ENCODE peak calls at places on chromosomes 7 and 10, in six cellular contexts. Y, V, A, E, L and W are unnamed samples.

GRCh38 chr10:12181065-12181775 is 14.5 kb downstream of the NUDT5 start:
- DNase-seq in A (no peak), Y (no peak), L (no peak), V (peak), E (no peak), W (no peak)

GRCh38 chr10:4883079-4883739 is 57.2 kb downstream of the AKR1E2 start:
- DNase-seq in Y (no peak), A (peak), V (no peak), L (no peak), E (peak), W (no peak)

GRCh38 chr7:87173456-87173855 is 21.2 kb downstream of the DMTF1 start:
- DNase-seq in A (no peak), E (no peak), V (no peak), L (no peak), Y (no peak), W (no peak)

GRCh38 chr7:41701542-41701941 is 1.3 kb downstream of the INHBA start:
- DNase-seq in A (no peak), E (no peak), V (no peak), Y (no peak), L (no peak), W (no peak)

GRCh38 chr7:27739301-27739913 is 555 bp upstream of the TAX1BP1 start:
- DNase-seq in Y (no peak), V (no peak), A (no peak), L (no peak), E (peak), W (no peak)

GRCh38 chr7:94335586-94335985 is 59.1 kb upstream of the COL1A2 start:
- DNase-seq in V (no peak), E (no peak), L (no peak), A (no peak), Y (no peak), W (no peak)

GRCh38 chr7:73520673-73521635 is 1.1 kb downstream of the BAZ1B start:
- DNase-seq in A (no peak), L (no peak), Y (no peak), V (no peak), E (no peak), W (no peak)

GRCh38 chr7:27165089-27165654 is at the start of gene HOXA9:
- DNase-seq in V (no peak), E (no peak), A (no peak), Y (peak), L (no peak), W (peak)

GRCh38 chr7:101935521-101936141 is 118.2 kb downstream of the CUX1 start:
- DNase-seq in A (no peak), L (no peak), Y (no peak), V (no peak), E (no peak), W (no peak)

GRCh38 chr10:30630571-30630970 is 1.0 kb upstream of the LYZL2 start:
- DNase-seq in V (no peak), Y (no peak), E (no peak), L (no peak), A (no peak), W (no peak)

GRCh38 chr7:149569025-149569725 is 71.6 kb upstream of the ZNF746 start:
- DNase-seq in L (no peak), A (no peak), Y (no peak), E (no peak), V (no peak), W (no peak)
- TF ChIP-seq ATF3 in L (no peak), A (no peak), Y (no peak), E (no peak), V (no peak), W (no peak)

GRCh38 chr10:104501864-104502579 is 139.1 kb upstream of the SORCS3 start:
- DNase-seq in E (no peak), Y (no peak), L (no peak), V (no peak), A (no peak), W (no peak)
- TF ChIP-seq ATF3 in E (no peak), Y (no peak), L (no peak), V (no peak), A (no peak), W (no peak)

GRCh38 chr10:129694633-129695356 is 227.8 kb downstream of the MGMT start:
- DNase-seq in Y (no peak), E (no peak), V (no peak), A (no peak), L (no peak), W (no peak)
- TF ChIP-seq ATF3 in Y (no peak), E (no peak), V (no peak), A (no peak), L (no peak), W (no peak)

GRCh38 chr10:33666686-33667480 is 332.4 kb upstream of the NRP1 start:
- DNase-seq in Y (no peak), L (no peak), E (no peak), A (no peak), V (no peak), W (no peak)

GRCh38 chr10:33660329-33660728 is 325.9 kb upstream of the NRP1 start:
- DNase-seq in E (no peak), A (no peak), Y (no peak), L (no peak), V (no peak), W (peak)

GRCh38 chr10:33661580-33662269 is 327.3 kb upstream of the NRP1 start:
- DNase-seq in Y (no peak), V (no peak), E (no peak), L (no peak), A (peak), W (no peak)

GRCh38 chr10:33665512-33665911 is 331.0 kb upstream of the NRP1 start:
- DNase-seq in V (no peak), Y (no peak), L (no peak), A (no peak), E (no peak), W (no peak)

DNA sequence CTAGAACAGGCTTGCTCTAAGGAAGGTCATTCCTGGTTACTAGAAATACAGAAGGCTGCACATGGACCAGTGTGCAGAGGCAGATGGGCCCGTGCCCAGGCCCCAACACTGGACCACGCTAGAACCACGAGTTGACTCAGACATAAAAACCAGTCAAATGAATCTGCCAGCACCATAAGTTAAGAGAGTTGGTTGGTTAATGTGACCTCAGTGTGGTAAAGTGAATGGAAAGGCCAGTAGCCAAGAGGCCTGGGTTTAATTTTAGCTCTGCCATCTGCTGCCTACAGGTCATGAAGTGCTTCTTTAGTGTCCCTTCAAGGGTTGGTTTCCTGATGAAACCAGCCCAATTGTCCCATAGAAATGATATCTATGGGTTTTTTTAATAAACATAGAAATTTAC is 329.6 kb upstream of the NRP1 start:
- DNase-seq in Y (no peak), E (no peak), L (no peak), V (no peak), A (no peak), W (no peak)
- TF ChIP-seq ATF3 in Y (no peak), E (no peak), L (no peak), V (no peak), A (no peak), W (no peak)

DNA sequence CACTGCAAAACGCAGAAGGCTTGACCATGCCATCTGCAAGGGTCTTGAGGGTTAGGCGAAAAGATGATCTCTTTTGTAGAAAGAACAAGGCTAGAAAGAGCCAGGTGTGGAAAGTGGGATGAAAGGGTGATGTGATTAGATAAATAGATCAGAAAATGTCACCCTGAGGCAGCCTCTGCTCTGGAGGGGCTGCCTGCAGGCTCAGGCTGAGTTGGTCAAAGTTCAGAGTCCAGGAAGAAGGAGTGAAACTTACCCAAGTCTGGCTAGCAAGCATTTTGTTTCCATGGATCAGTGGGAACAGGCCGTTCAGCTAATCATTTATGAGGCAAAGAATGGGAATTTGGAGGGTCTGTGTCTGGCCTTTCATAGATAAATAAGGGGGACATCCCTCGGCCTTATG is 79.7 kb downstream of the RGS10 start:
- DNase-seq in E (no peak), L (no peak), A (peak), Y (no peak), V (no peak), W (no peak)
- TF ChIP-seq ATF3 in E (no peak), L (no peak), A (no peak), Y (no peak), V (no peak), W (no peak)

GRCh38 chr10:65798133-65798532 is 1127.7 kb upstream of the LRRTM3 start:
- DNase-seq in L (no peak), A (no peak), Y (no peak), E (no peak), V (peak), W (no peak)
- TF ChIP-seq ATF3 in L (no peak), A (no peak), Y (no peak), E (no peak), V (no peak), W (no peak)

GRCh38 chr10:118383063-118383689 is 41.1 kb upstream of the FAM204A start:
- DNase-seq in Y (no peak), L (no peak), V (no peak), A (no peak), E (no peak), W (no peak)
- TF ChIP-seq ATF3 in Y (no peak), L (no peak), V (no peak), A (no peak), E (no peak), W (no peak)

DNA sequence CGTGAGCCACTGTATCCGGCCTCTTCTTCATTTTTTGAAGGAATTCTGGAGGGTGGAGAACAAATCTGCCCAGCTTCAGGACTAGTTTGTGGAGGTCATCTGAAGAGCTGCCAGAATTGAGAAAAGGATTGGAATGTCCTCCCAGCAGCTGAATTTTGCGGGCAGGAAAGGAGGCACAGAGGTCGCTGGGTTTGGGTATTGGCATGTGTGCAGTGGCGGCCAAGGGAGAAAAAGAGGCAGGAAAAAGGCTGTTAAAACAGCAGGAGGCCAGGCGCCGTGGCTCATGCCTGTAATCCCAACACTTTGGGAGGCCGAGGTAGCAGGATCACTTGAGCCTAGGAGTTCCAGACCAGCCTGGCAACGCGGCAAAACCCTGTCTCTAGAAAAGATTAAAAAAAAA is 80.4 kb downstream of the HIP1 start:
- DNase-seq in Y (no peak), A (no peak), E (no peak), V (no peak), L (no peak), W (no peak)
- TF ChIP-seq ATF3 in Y (no peak), A (no peak), E (no peak), V (no peak), L (no peak), W (no peak)

DNA sequence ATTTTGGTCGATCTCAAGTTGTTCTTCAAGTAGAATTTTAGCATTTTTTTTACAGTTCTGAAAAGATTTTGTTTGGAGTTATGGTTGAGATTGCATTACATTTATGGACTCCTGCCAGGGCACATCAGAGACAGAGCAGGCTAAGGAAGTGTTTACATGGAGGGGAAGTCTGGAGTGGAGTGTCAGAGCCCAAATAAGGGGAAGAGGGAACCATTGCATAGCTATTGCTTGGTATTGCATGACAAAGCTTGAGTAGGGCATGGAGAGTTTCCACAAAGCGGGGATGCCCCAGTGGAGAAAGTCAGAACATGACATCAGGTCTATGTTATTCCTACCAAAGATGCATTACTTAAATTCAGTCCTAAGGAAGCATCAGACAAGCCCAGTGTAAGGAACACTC is 204.5 kb downstream of the OTUD1 start:
- DNase-seq in A (no peak), Y (no peak), L (peak), V (no peak), E (no peak), W (no peak)
- TF ChIP-seq ATF3 in A (no peak), Y (no peak), L (no peak), V (no peak), E (no peak), W (no peak)